ENCODE peak calls at places on chromosomes 7 and 10, in ten cellular contexts. B, V, C, U, Z, I, P, W, A and T are unnamed samples.

GRCh38 chr7:124042826-124043225 is 10.0 kb upstream of the TMEM229A start:
- DNase-seq in A (no peak), C (no peak), U (no peak), B (no peak), W (no peak), V (no peak), I (no peak), Z (no peak), P (no peak), T (no peak)

GRCh38 chr7:98329974-98330373 is 48.5 kb downstream of the BRI3 start:
- DNase-seq in Z (no peak), A (peak), P (no peak), V (no peak), W (peak), C (no peak), B (no peak), I (no peak), U (no peak), T (no peak)

GRCh38 chr7:65983965-65984654 is 2.1 kb upstream of the GUSB start:
- DNase-seq in B (no peak), W (no peak), U (no peak), A (no peak), P (peak), C (no peak), V (no peak), Z (no peak), I (no peak), T (no peak)

GRCh38 chr10:49273626-49274025 is 25.3 kb upstream of the C10orf71 start:
- DNase-seq in I (no peak), V (no peak), Z (no peak), U (no peak), B (no peak), C (no peak), W (no peak), P (no peak), A (no peak), T (no peak)

GRCh38 chr7:50940621-50941020 is 157.9 kb upstream of the GRB10 start:
- DNase-seq in W (peak), C (no peak), B (no peak), Z (no peak), U (no peak), P (no peak), A (no peak), V (no peak), I (no peak), T (no peak)

GRCh38 chr7:85186083-85186520 is 754 bp downstream of the SEMA3D start:
- DNase-seq in W (peak), A (peak), I (peak), V (peak), Z (no peak), C (no peak), P (peak), B (no peak), U (peak), T (no peak)

GRCh38 chr10:77274046-77274795 is 363.4 kb downstream of the KCNMA1 start:
- DNase-seq in Z (no peak), C (no peak), W (peak), B (no peak), A (no peak), V (no peak), P (no peak), U (no peak), I (no peak), T (no peak)

GRCh38 chr7:158366916-158367633 is 220.5 kb downstream of the PTPRN2 start:
- DNase-seq in Z (no peak), W (no peak), I (no peak), V (no peak), P (peak), C (peak), A (no peak), B (no peak), U (no peak), T (no peak)

GRCh38 chr7:156021476-156021875 is 209.2 kb upstream of the SHH start:
- DNase-seq in I (no peak), W (no peak), P (peak), U (no peak), V (no peak), B (no peak), Z (no peak), C (no peak), A (no peak), T (no peak)

GRCh38 chr10:83166344-83166743 is 973.0 kb upstream of the GHITM start:
- DNase-seq in W (no peak), C (no peak), U (no peak), V (no peak), Z (no peak), I (no peak), P (no peak), B (no peak), A (no peak), T (no peak)

GRCh38 chr7:152588350-152588749 is 87.6 kb downstream of the XRCC2 start:
- DNase-seq in V (no peak), B (no peak), Z (no peak), I (no peak), U (no peak), C (no peak), W (peak), P (no peak), A (peak), T (no peak)

GRCh38 chr7:75951506-75951905 is 36.6 kb downstream of the POR start:
- DNase-seq in C (no peak), I (peak), W (peak), V (no peak), B (no peak), P (no peak), Z (peak), A (peak), U (no peak), T (no peak)

GRCh38 chr7:123821320-123821719 is 23.6 kb upstream of the HYAL4 start:
- DNase-seq in P (no peak), U (no peak), V (no peak), B (no peak), A (no peak), W (no peak), Z (no peak), C (no peak), I (no peak), T (no peak)

GRCh38 chr10:22894714-22895113 is 33.1 kb upstream of the ARMC3 start:
- DNase-seq in W (peak), C (no peak), P (no peak), B (no peak), U (no peak), A (no peak), Z (no peak), I (no peak), V (peak), T (no peak)

GRCh38 chr10:70114902-70115301 is 17.7 kb downstream of the AIFM2 start:
- DNase-seq in P (no peak), W (no peak), I (no peak), U (peak), V (no peak), B (no peak), C (no peak), A (no peak), Z (no peak), T (no peak)

GRCh38 chr7:107708956-107709355 is 35.0 kb upstream of the CBLL1 start:
- DNase-seq in I (no peak), B (no peak), W (no peak), C (no peak), Z (no peak), U (no peak), A (no peak), V (no peak), P (no peak), T (no peak)

GRCh38 chr7:38953971-38954370 is 23.7 kb upstream of the POU6F2 start:
- DNase-seq in Z (no peak), V (no peak), A (no peak), C (no peak), I (no peak), U (no peak), P (no peak), B (no peak), W (no peak), T (no peak)

GRCh38 chr7:140397784-140398750 is at the start of gene SLC37A3:
- DNase-seq in I (peak), P (peak), B (peak), Z (peak), V (peak), W (peak), C (peak), A (peak), U (peak), T (peak)

GRCh38 chr7:7647495-7648036 is 7.0 kb downstream of the UMAD1 start:
- DNase-seq in B (no peak), P (no peak), C (no peak), W (no peak), V (no peak), A (no peak), I (no peak), U (no peak), Z (no peak), T (no peak)

GRCh38 chr10:42691361-42692120 is 53.2 kb upstream of the ZNF33B start:
- DNase-seq in U (no peak), A (no peak), V (no peak), W (no peak), P (no peak), I (no peak), Z (no peak), B (no peak), C (no peak), T (peak)

GRCh38 chr10:4663162-4663992 is 162.6 kb upstream of the AKR1E2 start:
- DNase-seq in Z (peak), P (peak), I (peak), W (peak), B (no peak), A (peak), C (peak), V (peak), U (peak), T (peak)

GRCh38 chr10:61136151-61136550 is 192.2 kb upstream of the RHOBTB1 start:
- DNase-seq in I (no peak), A (peak), B (no peak), V (no peak), Z (no peak), C (no peak), W (peak), P (no peak), U (no peak), T (no peak)

GRCh38 chr10:110850099-110850498 is 21.6 kb upstream of the PDCD4 start:
- DNase-seq in C (no peak), Z (no peak), V (no peak), B (no peak), A (no peak), I (no peak), W (no peak), P (peak), U (no peak), T (no peak)

GRCh38 chr10:129893690-129894089 is 70.4 kb downstream of the EBF3 start:
- DNase-seq in I (peak), P (peak), V (no peak), A (no peak), W (no peak), B (no peak), Z (no peak), C (no peak), U (no peak), T (no peak)

GRCh38 chr10:36608866-36609265 is 516.5 kb upstream of the ANKRD30A start:
- DNase-seq in I (no peak), C (no peak), P (no peak), Z (no peak), W (no peak), U (no peak), A (peak), B (no peak), V (no peak), T (no peak)

GRCh38 chr10:91378061-91378460 is 32.1 kb upstream of the HECTD2 start:
- DNase-seq in U (no peak), C (no peak), A (peak), V (no peak), P (no peak), I (no peak), W (peak), Z (no peak), B (no peak), T (no peak)

GRCh38 chr7:158343526-158343925 is 244.1 kb downstream of the PTPRN2 start:
- DNase-seq in A (no peak), W (no peak), Z (no peak), P (no peak), U (no peak), V (no peak), I (no peak), B (no peak), C (no peak), T (no peak)

GRCh38 chr10:89224697-89225443 is 17.8 kb upstream of the CH25H start:
- DNase-seq in U (no peak), Z (peak), I (no peak), A (peak), B (no peak), P (no peak), W (peak), V (peak), C (no peak), T (no peak)

GRCh38 chr7:12896316-12896715 is 208.9 kb downstream of the ARL4A start:
- DNase-seq in A (no peak), P (no peak), B (no peak), Z (no peak), C (no peak), U (no peak), W (no peak), V (no peak), I (no peak), T (no peak)

GRCh38 chr7:44116087-44116788 is 7.1 kb downstream of the POLD2 start:
- DNase-seq in V (no peak), U (no peak), C (no peak), A (no peak), P (no peak), I (peak), Z (no peak), W (no peak), B (no peak), T (peak)

GRCh38 chr7:71491331-71491730 is 359.4 kb downstream of the GALNT17 start:
- DNase-seq in W (no peak), P (no peak), Z (no peak), V (no peak), I (no peak), C (no peak), B (no peak), A (no peak), U (no peak), T (no peak)